ENCODE peak calls at places on chromosome 5, in nine cellular contexts. P is RWPE1, L is PC-9, X is HFFc6, I is neural progenitor cell, O is mammary epithelial cell, C is WERI-Rb-1, Z is fibroblast of lung, A is bronchial epithelial cell. G is an unnamed sample.

GRCh38 chr5:117454716-117455212 is 880.1 kb upstream of the SEMA6A start:
- DNase-seq in P (peak), I (peak), L (peak), C (peak), X (no peak), Z (peak), O (peak), A (peak), G (peak)

GRCh38 chr5:337565-338130 is 16.1 kb downstream of the AHRR start:
- DNase-seq in L (no peak), I (peak), A (peak), O (peak), Z (peak), C (peak), X (peak), P (peak), G (no peak)

GRCh38 chr5:165620394-165620793 is 2115.0 kb downstream of the MAT2B start:
- DNase-seq in P (no peak), L (no peak), X (no peak), O (no peak), Z (peak), C (no peak), I (no peak), A (no peak), G (no peak)

GRCh38 chr5:145124806-145125205 is 710.3 kb downstream of the PRELID2 start:
- DNase-seq in L (no peak), O (no peak), X (no peak), I (no peak), P (no peak), A (no peak), C (no peak), Z (no peak), G (no peak)

GRCh38 chr5:103101079-103101732 is 18.7 kb downstream of the GIN1 start:
- DNase-seq in P (no peak), I (no peak), C (no peak), L (no peak), X (peak), Z (no peak), O (no peak), A (no peak), G (no peak)

GRCh38 chr5:174614500-174615135 is 109.8 kb upstream of the MSX2 start:
- DNase-seq in O (peak), A (peak), C (no peak), X (no peak), P (no peak), I (no peak), Z (no peak), L (no peak), G (no peak)

GRCh38 chr5:176955895-176956294 is 50.7 kb downstream of the UIMC1 start:
- DNase-seq in L (no peak), X (no peak), P (peak), O (peak), C (no peak), A (peak), I (no peak), Z (no peak), G (no peak)

GRCh38 chr5:167837127-167837526 is 454.3 kb upstream of the WWC1 start:
- DNase-seq in P (no peak), L (no peak), C (no peak), Z (no peak), X (no peak), A (peak), I (no peak), O (no peak), G (no peak)

GRCh38 chr5:93967923-93968322 is 226.5 kb upstream of the POU5F2 start:
- DNase-seq in Z (no peak), C (no peak), X (no peak), A (no peak), O (no peak), L (no peak), I (no peak), P (no peak), G (no peak)

GRCh38 chr5:97888439-97888838 is 705.4 kb upstream of the RIOK2 start:
- DNase-seq in C (no peak), L (no peak), I (no peak), X (no peak), O (no peak), P (no peak), Z (no peak), A (no peak), G (no peak)

GRCh38 chr5:78793907-78794687 is 145.5 kb upstream of the LHFPL2 start:
- DNase-seq in O (no peak), Z (peak), L (no peak), A (no peak), P (no peak), C (no peak), I (no peak), X (no peak), G (no peak)

GRCh38 chr5:43197535-43197934 is 5.5 kb downstream of the NIM1K start:
- DNase-seq in C (no peak), Z (no peak), A (no peak), O (no peak), L (no peak), X (no peak), P (no peak), I (no peak), G (no peak)

GRCh38 chr5:113262674-113263073 is 172.1 kb downstream of the TSSK1B start:
- DNase-seq in A (no peak), I (no peak), P (no peak), L (no peak), O (no peak), Z (no peak), X (no peak), C (no peak), G (no peak)

GRCh38 chr5:94440015-94440414 is 178.4 kb downstream of the KIAA0825 start:
- DNase-seq in P (no peak), O (no peak), C (no peak), A (no peak), I (no peak), L (no peak), Z (peak), X (no peak), G (no peak)

GRCh38 chr5:1511651-1512540 is 11.9 kb downstream of the LPCAT1 start:
- DNase-seq in X (peak), A (peak), I (peak), O (peak), P (peak), L (peak), Z (peak), C (peak), G (no peak)

GRCh38 chr5:39177629-39177959 is 41.8 kb downstream of the FYB1 start:
- DNase-seq in Z (no peak), X (no peak), I (no peak), C (no peak), A (no peak), O (no peak), L (no peak), P (no peak), G (no peak)

GRCh38 chr5:110716247-110717245 is 9.9 kb downstream of the TMEM232 start:
- DNase-seq in L (no peak), C (peak), Z (no peak), P (no peak), I (no peak), O (no peak), A (no peak), X (no peak), G (no peak)

GRCh38 chr5:115456056-115456455 is 88.5 kb downstream of the FEM1C start:
- DNase-seq in P (no peak), Z (peak), X (no peak), O (no peak), A (no peak), I (no peak), C (no peak), L (no peak), G (no peak)

GRCh38 chr5:65760504-65761275 is 38.7 kb downstream of the NLN start:
- DNase-seq in A (peak), L (peak), I (no peak), C (no peak), O (peak), X (peak), Z (peak), P (peak), G (no peak)

GRCh38 chr5:1312206-1312605 is 17.3 kb upstream of the TERT start:
- DNase-seq in P (no peak), O (no peak), Z (no peak), A (no peak), C (no peak), I (no peak), L (no peak), X (no peak), G (peak)

GRCh38 chr5:143796110-143796509 is 15.9 kb upstream of the HMHB1 start:
- DNase-seq in O (no peak), P (no peak), A (no peak), Z (no peak), L (no peak), X (no peak), I (no peak), C (no peak), G (no peak)

GRCh38 chr5:44952376-44952775 is 143.6 kb downstream of the MRPS30 start:
- DNase-seq in C (peak), A (peak), Z (peak), O (peak), X (peak), I (peak), P (peak), L (peak), G (peak)

GRCh38 chr5:83470516-83470915 is 1.0 kb upstream of the VCAN start:
- DNase-seq in Z (no peak), A (no peak), O (no peak), X (no peak), C (no peak), L (no peak), P (no peak), I (peak), G (no peak)

GRCh38 chr5:15003511-15003920 is 131.9 kb upstream of the ANKH start:
- DNase-seq in X (peak), C (peak), Z (peak), I (peak), L (peak), P (peak), A (peak), O (peak), G (peak)

GRCh38 chr5:137091473-137091872 is 407.7 kb downstream of the SPOCK1 start:
- DNase-seq in C (no peak), L (no peak), A (peak), O (peak), I (peak), Z (no peak), X (peak), P (no peak), G (peak)

GRCh38 chr5:1939256-1939655 is 56.5 kb upstream of the IRX4 start:
- DNase-seq in L (no peak), X (no peak), P (no peak), O (no peak), I (no peak), A (no peak), C (no peak), Z (no peak), G (no peak)

GRCh38 chr5:132901036-132901435 is 27.6 kb downstream of the LEAP2 start:
- DNase-seq in L (no peak), Z (no peak), O (no peak), A (no peak), P (no peak), C (no peak), X (no peak), I (no peak), G (no peak)

GRCh38 chr5:132907161-132907560 is 33.7 kb downstream of the LEAP2 start:
- DNase-seq in A (peak), X (no peak), P (no peak), O (no peak), C (no peak), Z (no peak), L (no peak), I (no peak), G (no peak)

GRCh38 chr5:132901730-132902129 is 28.3 kb downstream of the LEAP2 start:
- DNase-seq in P (no peak), Z (no peak), C (no peak), I (no peak), X (no peak), O (no peak), A (no peak), L (no peak), G (no peak)

GRCh38 chr5:132909702-132910101 is 36.2 kb downstream of the LEAP2 start:
- DNase-seq in C (no peak), Z (no peak), L (no peak), A (no peak), O (no peak), X (no peak), I (no peak), P (no peak), G (no peak)

GRCh38 chr5:132905938-132906337 is 32.5 kb downstream of the LEAP2 start:
- DNase-seq in L (peak), P (peak), C (no peak), Z (peak), I (no peak), A (peak), X (no peak), O (peak), G (no peak)
- TF ChIP-seq CTCF in L (no peak), P (no peak), C (no peak), Z (no peak), I (no peak), A (peak), X (peak), O (peak), G (no peak)

DNA sequence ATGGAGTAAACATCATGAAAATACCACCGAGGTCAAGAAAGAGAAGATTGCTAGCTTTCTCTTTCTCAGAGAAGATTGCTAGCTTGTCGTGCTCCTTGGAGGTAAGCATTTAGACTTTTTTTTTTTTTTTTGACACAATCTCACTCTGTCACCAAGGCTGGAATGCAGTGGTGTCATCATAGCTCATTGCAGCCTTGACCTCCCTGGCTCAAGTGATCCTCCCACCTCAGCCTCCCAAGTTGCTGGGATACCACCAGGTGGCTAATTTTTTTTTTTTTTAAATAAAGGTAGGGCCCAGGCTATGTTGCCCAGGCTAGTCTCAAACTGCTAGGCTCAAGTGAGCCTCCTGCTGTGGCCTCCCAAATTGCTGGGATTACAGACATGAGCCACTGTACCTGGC is 26.3 kb upstream of the CPLANE1 start:
- DNase-seq in O (no peak), C (no peak), A (no peak), Z (no peak), X (no peak), I (no peak), P (no peak), L (no peak), G (no peak)
- TF ChIP-seq CTCF in O (no peak), C (no peak), A (no peak), Z (no peak), X (no peak), I (no peak), P (no peak), L (no peak), G (no peak)

GRCh38 chr5:158500019-158500418 is 599.7 kb downstream of the EBF1 start:
- DNase-seq in I (no peak), O (no peak), Z (no peak), P (no peak), X (no peak), A (no peak), L (no peak), C (no peak), G (no peak)
- TF ChIP-seq CTCF in I (no peak), O (no peak), Z (no peak), P (no peak), X (no peak), A (no peak), L (no peak), C (no peak), G (no peak)

DNA sequence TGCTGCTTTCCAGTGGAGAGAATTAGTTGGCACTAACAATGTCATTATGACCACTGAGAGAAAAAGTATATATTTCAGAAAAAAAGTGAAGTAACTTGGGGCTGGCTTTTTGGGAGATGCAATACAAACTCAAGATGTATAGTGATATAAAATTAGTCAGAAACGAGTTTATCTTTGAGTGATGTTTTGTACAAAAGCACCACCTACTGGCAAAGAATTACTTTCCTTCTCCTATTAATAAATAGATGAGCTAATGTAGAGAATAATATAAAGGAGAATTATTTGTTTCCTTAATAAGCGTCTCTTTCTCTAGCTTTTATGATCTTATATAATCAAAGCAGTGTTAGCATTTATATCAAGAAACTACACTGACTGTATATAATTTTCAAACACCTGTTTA is 158.8 kb downstream of the MEF2C start:
- DNase-seq in X (peak), A (peak), L (peak), O (peak), C (no peak), Z (peak), P (no peak), I (no peak), G (no peak)
- TF ChIP-seq CTCF in X (peak), A (peak), L (peak), O (peak), C (no peak), Z (peak), P (no peak), I (peak), G (no peak)

GRCh38 chr5:7850533-7851239 is at the start of gene CFAP90:
- DNase-seq in C (peak), A (no peak), O (no peak), P (no peak), L (no peak), I (peak), Z (peak), X (no peak), G (peak)
- TF ChIP-seq CTCF in C (peak), A (peak), O (peak), P (no peak), L (no peak), I (peak), Z (peak), X (no peak), G (peak)

DNA sequence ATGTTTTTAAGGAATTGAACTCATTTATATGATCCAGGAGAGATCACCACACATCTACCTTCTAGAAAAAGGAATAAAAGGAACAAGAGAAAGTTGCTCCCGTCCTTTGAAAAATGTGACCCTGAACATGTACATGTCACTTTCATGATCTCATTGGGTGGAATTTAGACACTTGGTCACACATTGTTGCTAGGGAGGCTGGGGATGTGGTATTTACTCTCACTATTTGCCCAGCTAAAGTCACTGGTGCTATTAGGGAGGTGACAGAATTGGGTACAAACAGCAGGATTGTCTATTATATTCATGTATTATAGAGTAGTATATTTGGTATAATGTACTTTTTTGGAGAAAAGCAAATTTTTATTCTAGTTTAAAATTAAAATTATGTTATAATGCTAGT is 2.1 kb upstream of the CDH10 start:
- DNase-seq in P (no peak), O (no peak), X (no peak), L (no peak), A (no peak), C (no peak), I (no peak), Z (no peak), G (no peak)
- TF ChIP-seq CTCF in P (no peak), O (no peak), X (no peak), L (no peak), A (no peak), C (no peak), I (no peak), Z (no peak), G (no peak)

GRCh38 chr5:173300389-173301047 is 27.7 kb downstream of the STC2 start:
- DNase-seq in C (no peak), L (no peak), A (no peak), Z (no peak), O (no peak), X (no peak), I (no peak), P (no peak), G (no peak)

GRCh38 chr5:173297813-173298212 is 30.4 kb downstream of the STC2 start:
- DNase-seq in O (no peak), C (no peak), Z (no peak), I (no peak), L (no peak), A (no peak), P (no peak), X (no peak), G (no peak)

GRCh38 chr5:173296737-173297676 is 31.2 kb downstream of the STC2 start:
- DNase-seq in Z (no peak), O (no peak), X (no peak), P (no peak), A (no peak), I (peak), C (no peak), L (no peak), G (no peak)

GRCh38 chr5:173299820-173300219 is 28.4 kb downstream of the STC2 start:
- DNase-seq in I (no peak), O (no peak), L (no peak), Z (no peak), P (no peak), A (no peak), X (no peak), C (no peak), G (no peak)

DNA sequence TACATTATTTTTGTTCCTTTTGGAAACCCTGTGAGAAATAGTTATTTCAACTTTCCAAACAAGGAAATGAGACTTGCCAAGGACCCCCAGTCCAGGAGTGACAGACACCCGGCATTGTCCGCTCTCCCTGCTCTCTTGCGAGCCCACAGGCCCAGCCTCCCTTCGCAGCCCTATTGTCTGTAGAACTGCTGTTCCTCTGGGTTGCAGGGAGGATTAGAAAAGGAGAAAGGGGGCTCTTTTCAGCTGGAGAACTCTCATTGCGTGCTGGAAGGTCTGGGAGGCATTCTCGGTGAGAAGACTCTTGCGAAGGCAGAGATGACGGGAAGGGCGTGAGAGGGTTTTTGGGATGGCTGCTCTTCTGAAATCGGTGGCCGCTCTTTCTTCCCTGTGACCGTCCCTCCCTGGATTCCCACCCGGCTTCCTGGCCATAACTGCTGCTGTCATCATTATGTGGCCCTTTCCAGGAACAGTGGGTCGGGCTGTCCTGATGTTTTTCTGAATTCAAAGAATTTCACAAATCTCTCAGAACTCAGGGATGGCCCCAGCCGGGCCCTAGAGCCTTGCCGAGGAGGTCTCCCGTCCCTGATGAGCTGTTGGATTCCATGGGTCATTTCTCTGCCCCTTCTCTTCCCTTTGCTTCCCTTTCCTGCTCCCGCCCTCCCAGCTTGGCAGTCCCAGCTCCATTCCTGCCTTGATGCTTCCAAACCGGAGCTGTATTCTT is 29.8 kb downstream of the STC2 start:
- DNase-seq in X (no peak), Z (no peak), P (no peak), O (no peak), C (no peak), A (no peak), I (peak), L (no peak), G (no peak)
- TF ChIP-seq CTCF in X (no peak), Z (no peak), P (no peak), O (no peak), C (no peak), A (no peak), I (no peak), L (no peak), G (no peak)

GRCh38 chr5:171407234-171407633 is 12.2 kb upstream of the FGF18 start:
- DNase-seq in L (no peak), C (no peak), A (no peak), P (no peak), O (no peak), Z (no peak), I (no peak), X (no peak), G (no peak)

GRCh38 chr5:171400169-171400568 is 12.5 kb downstream of the NPM1 start:
- DNase-seq in C (no peak), L (no peak), X (no peak), P (no peak), Z (no peak), A (no peak), O (no peak), I (no peak), G (no peak)

GRCh38 chr5:171409164-171410136 is 10.0 kb upstream of the FGF18 start:
- DNase-seq in I (no peak), X (no peak), P (no peak), C (no peak), Z (no peak), L (no peak), O (no peak), A (no peak), G (no peak)

GRCh38 chr5:171401167-171401947 is 13.7 kb downstream of the NPM1 start:
- DNase-seq in L (no peak), A (no peak), X (no peak), Z (no peak), I (no peak), P (no peak), O (no peak), C (no peak), G (no peak)

GRCh38 chr5:171405615-171406014 is 13.8 kb upstream of the FGF18 start:
- DNase-seq in L (no peak), A (no peak), Z (peak), P (no peak), I (no peak), C (no peak), O (no peak), X (peak), G (no peak)
- TF ChIP-seq CTCF in L (peak), A (peak), Z (peak), P (no peak), I (peak), C (no peak), O (peak), X (peak), G (peak)

G was measured in nephron progenitor cell.